ENCODE peak calls at places on chromosomes 12 and 14, in four cellular contexts. L is heart right ventricle, G is dorsolateral prefrontal cortex, N is WTC11. J is an unnamed sample.

GRCh38 chr12:58387199-58387598 is 445.8 kb downstream of the ATP23 start:
- DNase-seq in L (no peak), G (no peak), N (no peak), J (no peak)

GRCh38 chr12:111766608-111767361 is at the start of gene ALDH2:
- DNase-seq in L (peak), G (peak), N (peak), J (peak)

GRCh38 chr14:103198429-103199140 is 75.3 kb downstream of the TNFAIP2 start:
- DNase-seq in L (no peak), G (no peak), N (no peak), J (no peak)

GRCh38 chr12:21631367-21631766 is 26.3 kb downstream of the LDHB start:
- DNase-seq in L (no peak), G (no peak), N (no peak), J (no peak)

GRCh38 chr12:30719060-30719459 is 23.4 kb upstream of the IPO8 start:
- DNase-seq in L (no peak), G (no peak), N (no peak), J (no peak)

GRCh38 chr14:96501383-96501745 is 818 bp upstream of the PAPOLA start:
- DNase-seq in L (no peak), G (no peak), N (no peak), J (no peak)

GRCh38 chr14:89384636-89385035 is 32.4 kb downstream of the FOXN3 start:
- DNase-seq in L (no peak), G (no peak), N (no peak), J (no peak)

GRCh38 chr12:96375841-96376249 is 24.4 kb downstream of the CDK17 start:
- DNase-seq in L (no peak), G (no peak), N (no peak), J (no peak)

GRCh38 chr12:76083761-76084276 is 666 bp downstream of the NAP1L1 start:
- DNase-seq in L (peak), G (peak), N (peak), J (peak)

GRCh38 chr12:27644446-27644845 is 51.8 kb upstream of the REP15 start:
- DNase-seq in L (no peak), G (no peak), N (no peak), J (no peak)

GRCh38 chr12:25689996-25690501 is 137.0 kb upstream of the LMNTD1 start:
- DNase-seq in L (peak), G (no peak), N (no peak), J (no peak)

GRCh38 chr12:6201199-6201608 is 1.0 kb downstream of the CD9 start:
- DNase-seq in L (no peak), G (no peak), N (no peak), J (no peak)

GRCh38 chr12:125081427-125081826 is 16.2 kb downstream of the AACS start:
- DNase-seq in L (no peak), G (no peak), N (no peak), J (no peak)

GRCh38 chr14:49050836-49051235 is 535.3 kb downstream of the RPS29 start:
- DNase-seq in L (no peak), G (no peak), N (no peak), J (no peak)

GRCh38 chr12:118050972-118051910 is 9.7 kb downstream of the WSB2 start:
- DNase-seq in L (no peak), G (no peak), N (no peak), J (no peak)

GRCh38 chr12:105562727-105563072 is 232.2 kb downstream of the C12orf75 start:
- DNase-seq in L (no peak), G (no peak), N (no peak), J (no peak)

GRCh38 chr14:67319142-67319541 is 40.5 kb downstream of the ATP6V1D start:
- DNase-seq in L (no peak), G (no peak), N (no peak), J (no peak)

GRCh38 chr12:21884942-21885341 is 56.3 kb downstream of the ABCC9 start:
- DNase-seq in L (no peak), G (no peak), N (no peak), J (no peak)

GRCh38 chr12:18430425-18431048 is 169.2 kb downstream of the PIK3C2G start:
- DNase-seq in L (peak), G (peak), N (peak), J (peak)

GRCh38 chr14:53055003-53055402 is 98.1 kb downstream of the DDHD1 start:
- DNase-seq in L (no peak), G (no peak), N (no peak), J (no peak)

GRCh38 chr12:90854136-90854689 is 100.8 kb downstream of the CCER1 start:
- DNase-seq in L (peak), G (peak), N (no peak), J (no peak)

GRCh38 chr14:73058923-73059311 is 583 bp downstream of the RBM25 start:
- DNase-seq in L (peak), G (peak), N (peak), J (no peak)

GRCh38 chr14:103122578-103123127 is 608 bp upstream of the TNFAIP2 start:
- DNase-seq in L (peak), G (no peak), N (no peak), J (no peak)

GRCh38 chr12:31431721-31432120 is 105.8 kb upstream of the SINHCAF start:
- DNase-seq in L (no peak), G (no peak), N (no peak), J (no peak)

GRCh38 chr14:83976223-83976770 is 1553.6 kb upstream of the FLRT2 start:
- DNase-seq in L (no peak), G (no peak), N (no peak), J (no peak)

GRCh38 chr12:3130053-3130805 is 53.0 kb downstream of the TSPAN9 start:
- DNase-seq in L (no peak), G (peak), N (no peak), J (no peak)

GRCh38 chr12:79618848-79619404 is 71.8 kb downstream of the PAWR start:
- DNase-seq in L (no peak), G (no peak), N (no peak), J (no peak)

GRCh38 chr14:101945171-101945570 is 19.2 kb upstream of the DYNC1H1 start:
- DNase-seq in L (no peak), G (no peak), N (no peak), J (no peak)

GRCh38 chr12:104828015-104828414 is 130.1 kb downstream of the SLC41A2 start:
- DNase-seq in L (peak), G (no peak), N (no peak), J (no peak)

GRCh38 chr12:78726854-78727253 is 137.7 kb upstream of the SYT1 start:
- DNase-seq in L (no peak), G (no peak), N (no peak), J (no peak)

GRCh38 chr14:95356245-95356850 is 36.6 kb upstream of the CLMN start:
- DNase-seq in L (no peak), G (no peak), N (no peak), J (no peak)

GRCh38 chr12:48988030-48988649 is 10.0 kb downstream of the WNT1 start:
- DNase-seq in L (no peak), G (peak), N (peak), J (peak)

GRCh38 chr14:100867631-100868315 is 35.7 kb downstream of the RTL1 start:
- DNase-seq in L (no peak), G (no peak), N (no peak), J (no peak)

GRCh38 chr12:8629486-8630033 is 16.9 kb upstream of the AICDA start:
- DNase-seq in L (no peak), G (no peak), N (no peak), J (no peak)

GRCh38 chr14:20707622-20708021 is 19.1 kb downstream of the ANG start:
- DNase-seq in L (no peak), G (no peak), N (no peak), J (no peak)

GRCh38 chr12:105334568-105334967 is 4.1 kb downstream of the C12orf75 start:
- DNase-seq in L (no peak), G (no peak), N (no peak), J (no peak)

GRCh38 chr12:127162902-127163301 is 1104.1 kb upstream of the TMEM132C start:
- DNase-seq in L (no peak), G (no peak), N (no peak), J (no peak)

GRCh38 chr12:49283541-49284429 is 11.2 kb upstream of the PRPH start:
- DNase-seq in L (no peak), G (no peak), N (no peak), J (no peak)

DNA sequence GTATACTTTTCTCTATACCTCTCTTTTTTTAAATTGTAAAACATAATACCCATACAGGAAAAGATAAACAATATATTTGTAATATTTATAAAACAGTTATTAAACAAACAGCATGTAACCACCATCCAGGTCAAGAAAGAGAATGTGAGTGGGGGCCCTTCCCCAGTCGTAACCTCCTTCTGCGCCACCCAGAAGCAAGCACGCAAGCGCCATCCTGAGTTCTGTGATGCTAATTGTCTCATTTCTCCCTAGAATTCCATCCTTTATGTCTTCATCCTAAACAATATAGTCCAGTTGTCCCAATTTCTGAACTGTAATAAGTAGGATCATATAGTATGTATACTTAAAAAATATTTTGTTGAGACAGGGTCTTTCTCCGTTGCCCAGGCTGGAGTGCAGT is 129.5 kb downstream of the EXOC5 start:
- DNase-seq in L (no peak), G (no peak), N (no peak), J (no peak)
- TF ChIP-seq CTCF in L (no peak), G (no peak), N (no peak), J (no peak)

GRCh38 chr12:85725991-85726390 is 110.2 kb downstream of the RASSF9 start:
- DNase-seq in L (no peak), G (no peak), N (no peak), J (no peak)
- TF ChIP-seq CTCF in L (no peak), G (no peak), N (no peak), J (no peak)

GRCh38 chr12:20376984-20377383 is 8.6 kb downstream of the PDE3A start:
- DNase-seq in L (no peak), G (no peak), N (no peak), J (no peak)
- TF ChIP-seq CTCF in L (peak), G (no peak), N (no peak), J (peak)

DNA sequence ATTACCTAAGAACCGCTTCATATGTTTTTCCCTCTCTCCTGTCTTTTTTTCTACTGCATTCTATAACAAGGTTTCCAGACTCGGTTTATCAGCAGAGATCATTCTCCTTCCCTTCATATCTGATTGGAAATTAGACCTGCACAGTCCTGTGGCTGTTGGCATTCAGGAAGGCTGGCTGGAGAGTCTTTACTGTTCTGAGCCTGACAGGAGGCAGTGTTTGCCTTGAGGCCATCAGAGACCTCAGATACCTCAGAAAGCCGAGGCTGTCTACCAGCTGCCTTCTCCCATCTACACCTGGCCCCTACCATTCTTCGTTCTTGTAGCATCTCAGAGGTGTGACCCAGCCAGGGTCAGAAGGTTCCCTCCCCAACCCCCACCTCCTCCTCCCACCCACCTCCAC is 182.0 kb downstream of the CAND1 start:
- DNase-seq in L (no peak), G (no peak), N (no peak), J (no peak)
- TF ChIP-seq CTCF in L (no peak), G (no peak), N (no peak), J (no peak)

DNA sequence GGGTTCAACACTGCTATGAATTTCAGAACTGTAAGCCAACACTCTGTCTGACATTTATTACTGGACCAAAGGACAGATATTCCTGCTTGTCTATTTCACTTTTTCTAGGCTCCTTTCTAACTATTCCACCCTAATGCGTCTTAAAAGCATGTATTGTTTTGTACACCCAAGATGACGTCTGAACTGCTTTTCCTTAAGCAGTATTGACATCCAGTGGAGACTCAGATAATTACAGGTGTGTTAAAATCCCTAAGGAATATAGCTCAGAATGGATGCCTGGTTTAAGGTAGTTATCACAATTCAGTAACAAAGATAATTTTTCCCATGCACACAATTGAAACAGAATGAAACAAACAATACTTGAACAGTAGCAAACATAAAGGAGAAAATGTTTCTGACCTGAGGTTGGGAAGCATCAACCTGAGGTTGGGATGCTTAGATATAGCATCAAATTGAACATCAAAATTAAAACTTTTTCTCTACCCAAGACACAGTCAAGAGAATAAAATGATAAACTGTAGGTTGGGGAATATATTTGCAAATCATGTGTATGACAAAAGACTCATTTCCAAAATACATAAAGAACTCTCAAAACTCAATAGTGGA is 93.7 kb upstream of the PTPRR start:
- DNase-seq in L (no peak), G (no peak), N (no peak), J (no peak)
- TF ChIP-seq CTCF in L (no peak), G (peak), N (no peak), J (peak)

GRCh38 chr12:13126494-13126893 is 23.0 kb upstream of the GSG1 start:
- DNase-seq in L (no peak), G (no peak), N (no peak), J (no peak)

GRCh38 chr12:13127476-13127875 is 24.0 kb upstream of the GSG1 start:
- DNase-seq in L (no peak), G (no peak), N (no peak), J (no peak)

GRCh38 chr12:13125996-13126395 is 22.5 kb upstream of the GSG1 start:
- DNase-seq in L (no peak), G (no peak), N (no peak), J (no peak)

GRCh38 chr12:13121568-13121967 is 18.1 kb upstream of the GSG1 start:
- DNase-seq in L (no peak), G (no peak), N (no peak), J (no peak)

DNA sequence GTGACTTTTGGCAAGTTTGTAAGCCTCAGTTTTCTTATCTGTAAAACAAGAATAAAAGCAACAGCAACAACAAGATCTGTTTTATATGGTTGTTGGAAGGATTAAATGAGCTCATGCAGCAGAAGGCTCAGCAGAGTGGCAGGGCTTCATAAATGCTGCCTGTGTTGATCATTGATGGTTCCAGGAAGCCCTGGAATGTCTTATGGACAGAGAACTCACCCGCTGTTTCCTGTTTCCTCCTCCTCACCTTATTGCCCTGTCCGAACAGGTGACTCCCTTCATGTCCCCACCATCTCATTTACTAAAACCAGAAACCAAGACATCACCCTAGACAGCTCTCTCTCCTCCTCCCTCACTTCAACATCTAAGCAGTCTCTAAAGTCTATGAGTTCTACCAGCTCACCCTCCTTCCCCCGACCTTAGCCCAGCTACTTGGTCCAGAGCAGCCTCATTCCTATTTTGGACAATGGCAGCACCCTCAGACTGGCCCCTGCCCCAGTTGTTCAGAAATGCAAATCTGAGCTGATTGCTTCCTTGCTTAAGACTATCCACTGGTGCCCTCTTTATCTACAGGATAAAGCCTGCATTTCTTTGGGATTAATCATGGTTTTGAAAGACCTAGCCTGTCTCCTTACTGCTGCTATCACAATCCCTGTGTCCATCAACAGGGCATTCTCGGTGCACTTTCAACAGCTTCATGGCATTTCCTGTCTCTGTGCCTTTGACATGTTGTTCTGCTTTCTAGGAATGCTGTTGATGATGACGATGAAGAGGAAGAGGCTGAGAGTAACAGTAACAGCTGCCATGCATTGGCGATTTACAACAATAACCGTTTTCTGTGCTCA is 21.4 kb upstream of the GSG1 start:
- DNase-seq in L (no peak), G (no peak), N (no peak), J (no peak)
- TF ChIP-seq CTCF in L (no peak), G (no peak), N (no peak), J (no peak)

GRCh38 chr12:47808574-47809380 is 10.9 kb downstream of the HDAC7 start:
- DNase-seq in L (no peak), G (no peak), N (no peak), J (no peak)
- TF ChIP-seq CTCF in L (no peak), G (no peak), N (no peak), J (peak)

GRCh38 chr14:26199599-26200370 is 398.0 kb downstream of the NOVA1 start:
- DNase-seq in L (no peak), G (no peak), N (no peak), J (no peak)
- TF ChIP-seq CTCF in L (no peak), G (no peak), N (no peak), J (no peak)

DNA sequence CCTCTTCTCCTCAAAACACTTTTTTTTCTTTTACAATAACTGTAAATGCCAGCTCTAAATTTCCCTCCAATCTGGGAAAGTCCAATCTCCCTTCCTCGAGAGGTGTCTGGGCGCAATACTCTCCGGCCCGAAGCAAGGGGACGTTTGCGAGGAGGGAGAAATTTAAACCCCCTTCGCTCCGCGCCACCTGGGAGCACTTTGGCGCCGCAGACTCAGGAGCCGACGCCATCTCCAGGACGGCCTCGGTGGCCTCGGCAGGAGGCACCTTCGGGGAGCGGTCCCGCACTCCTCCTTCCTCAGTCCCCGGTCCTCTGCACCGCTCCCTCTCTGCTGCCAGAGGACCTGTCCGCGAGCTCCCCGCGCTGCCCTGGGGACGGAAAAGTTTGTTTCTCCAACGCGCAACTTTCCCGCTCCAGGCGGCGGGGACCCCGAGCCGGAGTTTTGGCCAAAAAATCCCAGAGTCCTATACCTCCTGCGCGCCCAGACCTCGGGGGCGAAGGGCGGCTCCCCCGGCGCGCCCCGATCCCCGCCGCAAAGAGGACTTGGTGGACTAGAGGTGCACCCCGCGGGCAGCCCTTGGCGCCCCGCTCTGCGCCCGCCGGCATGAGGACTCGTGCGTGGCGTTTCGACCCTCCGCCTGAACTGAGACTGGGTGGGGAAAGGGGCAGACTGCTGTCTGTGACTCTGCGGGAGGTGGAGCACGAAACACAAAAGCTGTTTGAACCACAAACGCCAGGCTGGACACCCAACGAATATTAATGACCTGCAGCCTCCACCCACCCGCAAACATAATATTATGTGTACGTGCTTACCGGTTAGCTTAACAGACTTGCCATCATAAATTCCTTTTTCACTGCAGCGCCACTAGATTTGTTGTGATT is 95.1 kb upstream of the HMGA2 start:
- DNase-seq in L (no peak), G (no peak), N (peak), J (peak)
- TF ChIP-seq CTCF in L (no peak), G (no peak), N (no peak), J (no peak)

J was measured in neural crest cell.